ENCODE peak calls at places on chromosomes 16 and 17, in five cellular contexts. G is cerebellum, W is C1 segment of cervical spinal cord, X is DMS153, N is WTC11. M is an unnamed sample.

GRCh38 chr17:35051579-35052239 is 11.8 kb downstream of the RFFL start:
- DNase-seq in G (no peak), X (no peak), W (no peak), N (no peak), M (peak; percentile 61)

GRCh38 chr17:45867702-45868101 is 23.0 kb downstream of the SPPL2C start:
- DNase-seq in X (no peak), G (no peak), W (no peak), N (no peak), M (peak; percentile 3)

GRCh38 chr17:57944796-57945362 is 10.3 kb downstream of the CUEDC1 start:
- DNase-seq in W (no peak), N (no peak), X (no peak), G (no peak), M (no peak)

GRCh38 chr17:79989106-79989835 is 46.4 kb downstream of the TBC1D16 start:
- DNase-seq in W (no peak), N (no peak), G (no peak), X (no peak), M (no peak)

GRCh38 chr17:78671607-78672404 is 94.6 kb upstream of the DNAH17 start:
- DNase-seq in N (no peak), G (no peak), W (no peak), X (no peak), M (no peak)

GRCh38 chr16:86528061-86528929 is 18.0 kb downstream of the FOXF1 start:
- DNase-seq in G (no peak), N (no peak), X (no peak), W (no peak), M (no peak)

GRCh38 chr17:10372906-10373305 is at the start of gene MYH13:
- DNase-seq in X (no peak), G (no peak), N (no peak), W (no peak), M (no peak)

GRCh38 chr16:19113577-19114358 is at the start of gene ITPRIPL2:
- DNase-seq in X (peak; percentile 47), G (peak; percentile 18), N (peak; percentile 58), W (peak; percentile 36), M (peak; percentile 84)

GRCh38 chr16:73048292-73049050 is 543 bp upstream of the ZFHX3 start:
- DNase-seq in W (no peak), X (no peak), G (no peak), N (no peak), M (no peak)

GRCh38 chr17:9750488-9750887 is 40.9 kb downstream of the DHRS7C start:
- DNase-seq in N (no peak), X (no peak), W (no peak), G (no peak), M (no peak)

GRCh38 chr17:40303009-40303657 is 5.8 kb upstream of the RARA start:
- DNase-seq in G (peak; percentile 75), X (peak; percentile 29), N (peak; percentile 48), W (no peak), M (peak; percentile 81)

GRCh38 chr17:537133-537532 is 177.5 kb downstream of the VPS53 start:
- DNase-seq in X (no peak), G (no peak), W (no peak), N (no peak), M (no peak)

GRCh38 chr17:21376835-21377690 is 906 bp downstream of the KCNJ12 start:
- DNase-seq in W (no peak), N (peak; percentile 41), X (no peak), G (no peak), M (peak; percentile 49)

GRCh38 chr16:50476486-50477260 is 71.5 kb upstream of the NKD1 start:
- DNase-seq in G (peak; percentile 71), W (no peak), N (no peak), X (no peak), M (no peak)

GRCh38 chr16:7843196-7843595 is 510.6 kb downstream of the RBFOX1 start:
- DNase-seq in G (no peak), N (no peak), X (no peak), W (no peak), M (no peak)

GRCh38 chr17:7293821-7294613 is 422 bp downstream of the YBX2 start:
- DNase-seq in W (no peak), N (peak; percentile 87), X (peak; percentile 20), G (no peak), M (no peak)

GRCh38 chr16:84885024-84885910 is 65.5 kb downstream of the CRISPLD2 start:
- DNase-seq in W (no peak), X (no peak), G (no peak), N (peak; percentile 21), M (peak; percentile 28)

GRCh38 chr17:29577778-29578211 is 9.3 kb downstream of the TP53I13 start:
- DNase-seq in X (no peak), G (peak; percentile 45), N (no peak), W (no peak), M (no peak)

GRCh38 chr17:30832438-30832790 is 648 bp downstream of the ATAD5 start:
- DNase-seq in W (no peak), N (no peak), G (no peak), X (no peak), M (no peak)

GRCh38 chr16:11006666-11007065 is 62.3 kb downstream of the CLEC16A start:
- DNase-seq in W (no peak), X (no peak), G (no peak), N (no peak), M (no peak)

GRCh38 chr17:39229274-39229913 is 3.6 kb upstream of the STAC2 start:
- DNase-seq in W (no peak), X (no peak), N (no peak), G (no peak), M (peak; percentile 58)

GRCh38 chr16:17107450-17107849 is 363.3 kb downstream of the XYLT1 start:
- DNase-seq in N (no peak), G (no peak), W (no peak), X (no peak), M (no peak)

GRCh38 chr16:10355589-10355988 is 30.3 kb upstream of the ATF7IP2 start:
- DNase-seq in X (no peak), W (no peak), N (no peak), G (no peak), M (no peak)

GRCh38 chr16:88471575-88471974 is 18.5 kb downstream of the ZFPM1 start:
- DNase-seq in W (no peak), X (no peak), G (no peak), N (no peak), M (no peak)

GRCh38 chr17:29076087-29076486 is 33.1 kb downstream of the PIPOX start:
- DNase-seq in W (no peak), X (no peak), G (no peak), N (no peak), M (no peak)

GRCh38 chr16:48556210-48556912 is 53.6 kb downstream of the N4BP1 start:
- DNase-seq in N (no peak), X (no peak), G (no peak), W (no peak), M (no peak)

GRCh38 chr16:74216319-74216718 is 80.3 kb upstream of the PSMD7 start:
- DNase-seq in N (no peak), G (no peak), X (no peak), W (no peak), M (peak; percentile 39)

GRCh38 chr16:69465083-69465721 is 40.8 kb downstream of the CYB5B start:
- DNase-seq in X (no peak), N (no peak), W (no peak), G (no peak), M (peak; percentile 60)

GRCh38 chr17:3916013-3916696 is at the start of gene P2RX1:
- DNase-seq in W (no peak), X (no peak), G (no peak), N (no peak), M (no peak)

M was measured in choroid plexus epithelial cell.